ENCODE peak calls at places on chromosomes 3 and 15, in five cellular contexts. S is stimulated activated CD4-positive, alpha-beta T cell treated with anti-CD3 and anti-CD28 coated beads, Interleukin-12 subunit alpha, Interleukin-12 subunit beta, amount 100 ng/mL, for 48 hours; A is left colon; Y is colonic mucosa; P is NCI-H2171 treated with DMSO at 0.1 percent for 48 hours. U is an unnamed sample.

GRCh38 chr3:169147246-169148008 is 516.1 kb downstream of the MECOM start:
- DNase-seq in S (no peak), P (no peak), Y (peak; percentile 68), A (peak; percentile 65), U (no peak)

GRCh38 chr3:102181202-102181920 is 253.5 kb upstream of the ZPLD1 start:
- DNase-seq in P (no peak), S (no peak), A (no peak), Y (no peak), U (no peak)

GRCh38 chr3:179447251-179447650 is 4.0 kb downstream of the GNB4 start:
- DNase-seq in S (no peak), A (no peak), Y (no peak), P (no peak), U (no peak)

GRCh38 chr15:100093211-100094126 is 248.3 kb downstream of the ADAMTS17 start:
- DNase-seq in S (no peak), Y (no peak), P (no peak), A (no peak), U (no peak)

GRCh38 chr15:69780374-69780773 is 317.3 kb downstream of the TLE3 start:
- DNase-seq in P (no peak), Y (no peak), A (no peak), S (no peak), U (no peak)

GRCh38 chr15:99438691-99439523 is 126.9 kb upstream of the MEF2A start:
- DNase-seq in P (no peak), S (no peak), A (peak; percentile 4), Y (no peak), U (no peak)

GRCh38 chr3:49339947-49340800 is at the start of gene USP4:
- DNase-seq in A (peak; percentile 95), P (peak; percentile 77), S (peak; percentile 84), Y (peak; percentile 93), U (peak; percentile 79)

GRCh38 chr15:75723847-75724660 is 11.4 kb upstream of the CSPG4 start:
- DNase-seq in S (peak; percentile 34), Y (peak; percentile 88), A (peak; percentile 93), P (peak; percentile 73), U (peak; percentile 46)

GRCh38 chr15:88835119-88835518 is 31.9 kb downstream of the ACAN start:
- DNase-seq in Y (no peak), S (no peak), P (no peak), A (no peak), U (no peak)

GRCh38 chr3:30826381-30827061 is 67.9 kb downstream of the GADL1 start:
- DNase-seq in Y (no peak), P (no peak), A (no peak), S (no peak), U (no peak)

GRCh38 chr3:69774029-69774428 is 34.8 kb downstream of the MITF start:
- DNase-seq in P (no peak), A (no peak), Y (no peak), S (no peak), U (no peak)

GRCh38 chr15:64536244-64536836 is 76.0 kb downstream of the ZNF609 start:
- DNase-seq in P (no peak), Y (peak; percentile 22), A (no peak), S (no peak), U (no peak)

GRCh38 chr15:83012038-83012490 is 625 bp upstream of the C15orf40 start:
- DNase-seq in A (no peak), P (no peak), Y (no peak), S (no peak), U (no peak)

GRCh38 chr3:194327414-194328079 is 23.6 kb downstream of the CPN2 start:
- DNase-seq in Y (no peak), A (no peak), S (no peak), P (no peak), U (no peak)

GRCh38 chr15:70722266-70723123 is 40.9 kb downstream of the UACA start:
- DNase-seq in P (peak; percentile 64), A (no peak), Y (no peak), S (no peak), U (no peak)

GRCh38 chr15:63860161-63860954 is 26.6 kb upstream of the HERC1 start:
- DNase-seq in A (peak; percentile 23), P (peak; percentile 91), Y (no peak), S (peak; percentile 34), U (peak; percentile 38)

GRCh38 chr3:157695586-157695985 is 192.4 kb upstream of the VEPH1 start:
- DNase-seq in Y (no peak), A (no peak), P (no peak), S (no peak), U (no peak)

GRCh38 chr3:155064920-155065319 is 15.2 kb upstream of the MME start:
- DNase-seq in S (no peak), A (no peak), P (no peak), Y (no peak), U (no peak)

GRCh38 chr3:16173696-16174355 is 654 bp upstream of the GALNT15 start:
- DNase-seq in S (no peak), P (no peak), A (no peak), Y (no peak), U (no peak)

GRCh38 chr3:48157215-48157840 is 30.9 kb downstream of the CDC25A start:
- DNase-seq in S (no peak), Y (no peak), P (no peak), A (no peak), U (no peak)

GRCh38 chr3:126340596-126340942 is 16.6 kb downstream of the KLF15 start:
- DNase-seq in S (no peak), P (no peak), A (no peak), Y (no peak), U (no peak)

GRCh38 chr3:62777130-62777529 is 98.1 kb downstream of the CADPS start:
- DNase-seq in S (no peak), Y (no peak), P (no peak), A (no peak), U (no peak)

GRCh38 chr3:160697628-160698382 is 20.8 kb downstream of the ARL14 start:
- DNase-seq in Y (no peak), S (no peak), P (no peak), A (no peak), U (no peak)

GRCh38 chr15:88246081-88246480 is 10.5 kb downstream of the NTRK3 start:
- DNase-seq in A (no peak), P (no peak), S (no peak), Y (no peak), U (no peak)

U was measured in memory B cell.